ENCODE peak calls at places on chromosomes 12 and 14, in eight cellular contexts. M is kidney; J is adipocyte; A is heart right ventricle; B is transverse colon; L is naive thymus-derived CD4-positive, alpha-beta T cell; O is mesenchymal stem cell; P is A549. H is an unnamed sample.

GRCh38 chr12:109739747-109740693 is 26.4 kb downstream of the FAM222A start:
- DNase-seq in B (no peak), L (no peak), M (peak; percentile 35), P (no peak), A (peak; percentile 7), O (no peak), J (no peak), H (peak; percentile 29)

GRCh38 chr14:38592764-38593442 is 337.0 kb upstream of the CLEC14A start:
- DNase-seq in L (no peak), P (no peak), O (no peak), A (no peak), B (no peak), M (no peak), J (no peak), H (no peak)

GRCh38 chr14:93800038-93800937 is 12.0 kb upstream of the PRIMA1 start:
- DNase-seq in B (no peak), O (no peak), L (no peak), P (no peak), A (no peak), M (no peak), J (no peak), H (no peak)

GRCh38 chr12:55718020-55718419 is 2.2 kb upstream of the RDH5 start:
- DNase-seq in J (no peak), M (no peak), O (no peak), P (no peak), L (no peak), B (no peak), A (no peak), H (no peak)

GRCh38 chr12:32159925-32160324 is 53.3 kb downstream of the BICD1 start:
- DNase-seq in B (no peak), O (no peak), A (no peak), L (no peak), M (no peak), P (no peak), J (no peak), H (no peak)

GRCh38 chr14:75961662-75962061 is 20.1 kb downstream of the TGFB3 start:
- DNase-seq in M (no peak), A (no peak), J (no peak), P (no peak), L (no peak), B (no peak), O (no peak), H (no peak)

GRCh38 chr12:75990189-75990912 is 41.2 kb downstream of the PHLDA1 start:
- DNase-seq in P (peak; percentile 37), B (no peak), A (no peak), O (no peak), M (no peak), J (no peak), L (no peak), H (no peak)

GRCh38 chr14:80264698-80265097 is 53.4 kb upstream of the DIO2 start:
- DNase-seq in M (no peak), J (no peak), B (no peak), P (no peak), L (no peak), A (no peak), O (no peak), H (no peak)

GRCh38 chr12:119446459-119446858 is 111.9 kb downstream of the CCDC60 start:
- DNase-seq in L (no peak), P (no peak), O (no peak), B (no peak), J (no peak), M (no peak), A (no peak), H (no peak)

GRCh38 chr12:25194211-25194610 is 749 bp downstream of the DNAI7 start:
- DNase-seq in O (peak; percentile 10), B (no peak), A (no peak), P (peak; percentile 11), J (peak; percentile 39), L (no peak), M (no peak), H (no peak)
- H3K4me3 ChIP-seq in O (no peak overlapping the region), B (no peak overlapping the region), A (peak overlapping the region; percentile 68), P (peak overlapping the region; percentile 77), J (peak overlapping the region; percentile 93), L (peak overlapping the region; percentile 90), M (peak overlapping the region; percentile 97), H (no peak overlapping the region)

GRCh38 chr12:6230321-6231110 is 30.3 kb downstream of the CD9 start:
- DNase-seq in M (peak; percentile 85), J (peak; percentile 27), B (peak; percentile 74), L (peak; percentile 70), A (no peak), O (no peak), P (no peak), H (peak; percentile 52)
- H3K4me1 ChIP-seq in M (peaks cover 50% of the 10 kb centered on the region), J (peaks cover 67% of the 10 kb centered on the region), B (peaks cover 95% of the 10 kb centered on the region), L (peaks cover 27% of the 10 kb centered on the region), A (peaks cover 100% of the 10 kb centered on the region), O (peaks cover 20% of the 10 kb centered on the region), P (peaks cover 9% of the 10 kb centered on the region), H (peaks cover 81% of the 10 kb centered on the region)

GRCh38 chr12:17571047-17571446 is 518.9 kb downstream of the RERGL start:
- DNase-seq in M (no peak), B (no peak), P (no peak), O (no peak), A (no peak), L (no peak), J (no peak), H (no peak)
- H3K4me3 ChIP-seq in M (no peak overlapping the region), B (no peak overlapping the region), P (no peak overlapping the region), O (no peak overlapping the region), A (no peak overlapping the region), L (no peak overlapping the region), J (no peak overlapping the region), H (no peak overlapping the region)

GRCh38 chr14:58772061-58772604 is 134.4 kb downstream of the DACT1 start:
- DNase-seq in P (no peak), O (no peak), L (no peak), J (no peak), A (no peak), M (no peak), B (no peak), H (no peak)

GRCh38 chr14:58770501-58770982 is 132.8 kb downstream of the DACT1 start:
- DNase-seq in O (no peak), A (no peak), B (peak; percentile 38), M (no peak), J (no peak), L (no peak), P (no peak), H (no peak)

GRCh38 chr14:58768977-58769376 is 131.2 kb downstream of the DACT1 start:
- DNase-seq in J (no peak), M (no peak), A (no peak), B (no peak), P (no peak), O (no peak), L (no peak), H (no peak)

GRCh38 chr14:58771016-58771415 is 133.3 kb downstream of the DACT1 start:
- DNase-seq in J (no peak), M (no peak), P (no peak), B (no peak), L (no peak), O (no peak), A (no peak), H (no peak)

DNA sequence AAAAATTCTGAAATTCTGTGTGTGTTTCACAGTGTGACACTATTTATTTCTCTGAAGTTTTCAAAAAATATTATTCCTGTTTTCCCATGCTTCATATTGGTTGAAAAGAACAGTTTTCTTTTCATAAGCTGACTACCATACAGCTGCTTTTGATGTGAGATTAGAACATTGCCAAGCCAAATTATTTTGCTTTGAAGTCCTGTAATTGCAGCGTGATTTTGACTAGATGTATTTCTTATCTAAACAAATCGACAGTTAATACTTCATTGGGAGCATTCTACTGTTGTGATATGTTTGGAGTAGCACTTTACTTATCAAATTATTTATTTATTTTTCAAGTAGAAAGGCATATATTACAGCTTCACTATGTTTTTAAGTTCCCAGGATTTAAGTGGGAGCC is 132.0 kb downstream of the DACT1 start:
- DNase-seq in A (no peak), L (no peak), M (no peak), O (no peak), B (no peak), J (no peak), P (no peak), H (no peak)
- H3K4me1 ChIP-seq in A (peaks cover 14% of the 10 kb centered on the region), L (no peaks in the 10 kb centered on the region), M (no peaks in the 10 kb centered on the region), O (peaks cover 14% of the 10 kb centered on the region), B (no peaks in the 10 kb centered on the region), J (peaks cover 10% of the 10 kb centered on the region), P (no peaks in the 10 kb centered on the region), H (no peaks in the 10 kb centered on the region)

DNA sequence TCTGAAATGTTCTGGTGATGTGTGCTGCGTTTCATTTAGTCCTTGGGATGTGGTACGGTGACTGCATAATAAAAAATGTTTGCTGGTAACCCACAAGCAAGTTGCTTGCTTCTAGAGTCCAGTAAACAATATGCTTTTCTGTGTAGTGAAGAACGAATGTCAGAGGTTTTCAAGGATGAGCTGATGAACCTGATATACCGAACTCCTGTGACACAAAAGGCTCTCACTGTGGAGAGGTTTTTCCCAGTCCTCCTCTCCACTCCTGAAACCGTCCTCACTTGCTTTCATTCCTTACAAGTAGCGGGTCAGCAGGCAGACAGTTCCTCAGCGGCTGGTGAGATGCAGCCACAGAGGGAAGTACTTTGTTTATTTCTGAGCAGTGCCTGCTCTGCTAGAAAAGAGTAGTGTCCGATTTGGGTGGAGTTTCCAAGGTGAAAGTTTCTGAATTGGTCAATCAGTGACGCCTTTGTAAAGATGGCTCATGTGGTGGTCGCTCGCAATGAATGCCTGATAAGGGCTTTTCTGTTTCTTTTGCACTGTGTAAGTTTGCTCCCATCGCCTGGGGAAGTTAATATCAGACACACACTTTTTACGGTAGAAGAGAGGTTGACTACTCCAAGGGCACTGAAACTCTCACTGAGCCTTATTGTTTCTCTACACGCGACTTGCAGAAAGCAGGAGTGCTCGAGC is 3.0 kb downstream of the ETV6 start:
- DNase-seq in B (peak; percentile 65), P (no peak), M (no peak), J (peak; percentile 68), L (no peak), O (peak; percentile 85), A (no peak), H (no peak)
- H3K4me3 ChIP-seq in B (peak overlapping the region; percentile 0), P (no peak overlapping the region), M (peak overlapping the region; percentile 94), J (peak overlapping the region; percentile 83), L (peak overlapping the region; percentile 92), O (peak overlapping the region; percentile 4), A (peak overlapping the region; percentile 83), H (no peak overlapping the region)

GRCh38 chr14:73739174-73739898 is 25.2 kb upstream of the PNMA1 start:
- DNase-seq in P (no peak), M (no peak), B (no peak), A (no peak), L (no peak), O (no peak), J (no peak), H (no peak)

GRCh38 chr14:73741386-73741875 is 27.2 kb upstream of the PNMA1 start:
- DNase-seq in B (peak; percentile 86), P (no peak), A (peak; percentile 81), O (peak; percentile 87), J (peak; percentile 71), L (peak; percentile 56), M (peak; percentile 95), H (no peak)

GRCh38 chr14:73739899-73740685 is 25.9 kb upstream of the PNMA1 start:
- DNase-seq in O (no peak), B (no peak), J (no peak), L (no peak), M (no peak), P (no peak), A (no peak), H (no peak)

GRCh38 chr14:73741876-73742519 is 27.8 kb upstream of the PNMA1 start:
- DNase-seq in P (no peak), A (no peak), J (no peak), M (peak; percentile 76), B (no peak), O (peak; percentile 61), L (peak; percentile 29), H (no peak)

GRCh38 chr14:73740921-73741326 is 26.7 kb upstream of the PNMA1 start:
- DNase-seq in M (peak; percentile 94), L (no peak), O (peak; percentile 57), B (peak; percentile 92), P (no peak), A (peak; percentile 76), J (peak; percentile 72), H (peak; percentile 90)
- H3K4me1 ChIP-seq in M (peaks cover 63% of the 10 kb centered on the region), L (peaks cover 64% of the 10 kb centered on the region), O (peaks cover 70% of the 10 kb centered on the region), B (peaks cover 68% of the 10 kb centered on the region), P (peaks cover 64% of the 10 kb centered on the region), A (peaks cover 79% of the 10 kb centered on the region), J (peaks cover 66% of the 10 kb centered on the region), H (peaks cover 72% of the 10 kb centered on the region)

H was measured in body of pancreas.